ENCODE peak calls at places on chromosome 17, in ten cellular contexts. G is NT2/D1; H is lung; B is right cardiac atrium; O is neural progenitor cell; A is CD8-positive, alpha-beta memory T cell; E is SK-N-SH; M is CD4-positive, alpha-beta memory T cell; K is mesenchymal stem cell; C is colonic mucosa. L is an unnamed sample. For H3K4me1, the result is how much of the 10 kb centered on the place peaks cover.

GRCh38 chr17:41523787-41524186 is 4.3 kb downstream of the KRT19 start:
- DNase-seq in G (no peak), H (no peak), B (no peak), O (no peak), A (no peak), E (peak), M (no peak), K (no peak), C (no peak), L (no peak)

GRCh38 chr17:79850571-79851460 is 11.6 kb upstream of the CBX4 start:
- DNase-seq in G (no peak), H (no peak), B (no peak), O (no peak), A (no peak), E (no peak), M (no peak), K (peak), C (no peak), L (no peak)

GRCh38 chr17:50514936-50515702 is 6.9 kb downstream of the MYCBPAP start:
- DNase-seq in G (peak), H (no peak), B (peak), O (peak), A (no peak), E (no peak), M (no peak), K (no peak), C (no peak), L (no peak)

GRCh38 chr17:752620-753219 is 656 bp upstream of the GEMIN4 start:
- DNase-seq in G (no peak), H (peak), B (peak), O (peak), A (no peak), E (peak), M (no peak), K (peak), C (peak), L (no peak)

GRCh38 chr17:8124350-8125195 is 667 bp upstream of the HES7 start:
- DNase-seq in G (no peak), H (no peak), B (peak), O (peak), A (peak), E (no peak), M (peak), K (peak), C (no peak), L (no peak)

GRCh38 chr17:79009397-79010303 is at the start of gene CANT1:
- DNase-seq in G (peak), H (peak), B (peak), O (peak), A (peak), E (peak), M (peak), K (peak), C (peak), L (peak)

GRCh38 chr17:327296-327695 is 25.3 kb downstream of the RPH3AL start:
- DNase-seq in G (no peak), H (no peak), B (no peak), O (no peak), A (no peak), E (no peak), M (no peak), K (no peak), C (no peak), L (no peak)

GRCh38 chr17:32971171-32971570 is 20.5 kb upstream of the SPACA3 start:
- DNase-seq in G (no peak), H (peak), B (no peak), O (no peak), A (no peak), E (no peak), M (no peak), K (peak), C (no peak), L (no peak)

GRCh38 chr17:2227025-2227699 is 76.4 kb downstream of the SMG6 start:
- DNase-seq in G (no peak), H (no peak), B (no peak), O (no peak), A (no peak), E (peak), M (no peak), K (no peak), C (no peak), L (no peak)

GRCh38 chr17:70050931-70051330 is 24.1 kb upstream of the KCNJ16 start:
- DNase-seq in G (no peak), H (no peak), B (no peak), O (no peak), A (no peak), E (no peak), M (no peak), K (no peak), C (no peak), L (no peak)

GRCh38 chr17:4365628-4366311 is 705 bp downstream of the UBE2G1 start:
- DNase-seq in G (no peak), H (peak), B (peak), O (peak), A (no peak), E (peak), M (no peak), K (peak), C (peak), L (peak)

GRCh38 chr17:38727661-38728220 is 2.4 kb upstream of the CISD3 start:
- DNase-seq in G (no peak), H (no peak), B (no peak), O (no peak), A (no peak), E (no peak), M (peak), K (no peak), C (no peak), L (peak)

GRCh38 chr17:81917565-81918332 is at the start of gene SIRT7:
- DNase-seq in G (peak), H (peak), B (peak), O (peak), A (peak), E (peak), M (peak), K (peak), C (peak), L (peak)

GRCh38 chr17:74213897-74214386 is 571 bp downstream of the TTYH2 start:
- DNase-seq in G (no peak), H (no peak), B (peak), O (peak), A (no peak), E (no peak), M (no peak), K (no peak), C (peak), L (no peak)

GRCh38 chr17:17819561-17819995 is 17.2 kb downstream of the SREBF1 start:
- DNase-seq in G (no peak), H (peak), B (peak), O (no peak), A (peak), E (peak), M (peak), K (peak), C (peak), L (peak)

GRCh38 chr17:82882715-82883446 is 43.1 kb upstream of the ZNF750 start:
- DNase-seq in G (no peak), H (peak), B (peak), O (no peak), A (peak), E (no peak), M (peak), K (no peak), C (peak), L (peak)

GRCh38 chr17:33967608-33968349 is 287.3 kb upstream of the CCL2 start:
- DNase-seq in G (no peak), H (no peak), B (no peak), O (no peak), A (no peak), E (no peak), M (no peak), K (no peak), C (no peak), L (no peak)

GRCh38 chr17:42537826-42538451 is 1.9 kb downstream of the NAGLU start:
- DNase-seq in G (no peak), H (no peak), B (peak), O (no peak), A (no peak), E (no peak), M (no peak), K (no peak), C (no peak), L (no peak)

GRCh38 chr17:8153550-8153956 is 1.3 kb upstream of the PER1 start:
- DNase-seq in G (no peak), H (peak), B (peak), O (peak), A (peak), E (no peak), M (peak), K (peak), C (peak), L (no peak)

GRCh38 chr17:21301593-21302550 is 17.4 kb downstream of the MAP2K3 start:
- DNase-seq in G (no peak), H (no peak), B (peak), O (no peak), A (no peak), E (peak), M (no peak), K (no peak), C (no peak), L (no peak)

GRCh38 chr17:50090071-50090470 is 5.1 kb upstream of the PDK2 start:
- DNase-seq in G (no peak), H (no peak), B (no peak), O (no peak), A (no peak), E (no peak), M (no peak), K (no peak), C (no peak), L (no peak)

GRCh38 chr17:28145348-28145747 is 102.9 kb downstream of the NLK start:
- DNase-seq in G (no peak), H (no peak), B (no peak), O (no peak), A (no peak), E (no peak), M (no peak), K (peak), C (no peak), L (no peak)

GRCh38 chr17:68780561-68780960 is 174.6 kb downstream of the ABCA8 start:
- DNase-seq in G (no peak), H (no peak), B (no peak), O (no peak), A (no peak), E (no peak), M (no peak), K (no peak), C (no peak), L (no peak)

GRCh38 chr17:50767030-50767429 is 288 bp downstream of the ANKRD40CL start:
- DNase-seq in G (no peak), H (no peak), B (no peak), O (no peak), A (no peak), E (no peak), M (no peak), K (no peak), C (peak), L (no peak)

GRCh38 chr17:17702821-17703607 is 21.8 kb downstream of the RAI1 start:
- DNase-seq in G (no peak), H (no peak), B (peak), O (no peak), A (no peak), E (no peak), M (no peak), K (peak), C (no peak), L (no peak)

GRCh38 chr17:81995463-81996231 is 18.2 kb downstream of the ASPSCR1 start:
- DNase-seq in G (no peak), H (no peak), B (no peak), O (no peak), A (no peak), E (no peak), M (no peak), K (no peak), C (no peak), L (no peak)

GRCh38 chr17:31373150-31374082 is 18.1 kb upstream of the RAB11FIP4 start:
- DNase-seq in G (no peak), H (no peak), B (no peak), O (peak), A (peak), E (no peak), M (peak), K (peak), C (no peak), L (no peak)

GRCh38 chr17:27502526-27503324 is 46.5 kb downstream of the KSR1 start:
- DNase-seq in G (no peak), H (no peak), B (peak), O (no peak), A (no peak), E (no peak), M (no peak), K (peak), C (no peak), L (no peak)

GRCh38 chr17:56165017-56165720 is 11.9 kb downstream of the ANKFN1 start:
- DNase-seq in G (no peak), H (no peak), B (no peak), O (no peak), A (no peak), E (no peak), M (no peak), K (no peak), C (no peak), L (no peak)

GRCh38 chr17:61456688-61457225 is 4.5 kb downstream of the TBX4 start:
- DNase-seq in G (no peak), H (no peak), B (no peak), O (peak), A (no peak), E (no peak), M (no peak), K (no peak), C (no peak), L (no peak)

GRCh38 chr17:44965491-44966234 is 2.4 kb downstream of the C1QL1 start:
- DNase-seq in G (no peak), H (no peak), B (no peak), O (no peak), A (no peak), E (no peak), M (no peak), K (no peak), C (no peak), L (no peak)

GRCh38 chr17:28226563-28226962 is 92.4 kb upstream of the TMEM97 start:
- DNase-seq in G (no peak), H (no peak), B (no peak), O (no peak), A (no peak), E (no peak), M (no peak), K (no peak), C (no peak), L (no peak)

DNA sequence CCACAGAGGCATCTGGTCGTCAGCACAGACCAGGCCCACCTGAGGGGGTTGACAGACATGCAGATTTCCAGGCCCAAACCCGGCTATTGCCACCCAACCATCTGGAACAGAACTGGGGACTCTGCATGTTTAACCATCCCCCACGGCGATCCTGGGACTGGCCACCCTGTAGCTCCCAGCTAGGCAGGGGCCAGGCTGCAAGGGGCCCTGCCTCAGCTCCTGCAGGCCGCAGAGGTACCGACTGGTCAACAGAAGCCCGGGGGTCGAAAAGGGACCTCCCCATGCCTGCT is 223.5 kb upstream of the TNRC6C start:
- DNase-seq in G (no peak), H (no peak), B (peak), O (no peak), A (no peak), E (peak), M (no peak), K (no peak), C (no peak), L (no peak)
- H3K4me1 ChIP-seq in G (under half), H (under half), B (under half), O (half or more), A (under half), E (under half), M (under half), K (under half), C (under half), L (under half)

GRCh38 chr17:48047741-48048320 is 328 bp upstream of the NFE2L1 start:
- DNase-seq in G (peak), H (peak), B (peak), O (peak), A (peak), E (peak), M (peak), K (peak), C (peak), L (peak)
- H3K4me1 ChIP-seq in G (under half), H (under half), B (under half), O (under half), A (half or more), E (under half), M (half or more), K (under half), C (under half), L (under half)

DNA sequence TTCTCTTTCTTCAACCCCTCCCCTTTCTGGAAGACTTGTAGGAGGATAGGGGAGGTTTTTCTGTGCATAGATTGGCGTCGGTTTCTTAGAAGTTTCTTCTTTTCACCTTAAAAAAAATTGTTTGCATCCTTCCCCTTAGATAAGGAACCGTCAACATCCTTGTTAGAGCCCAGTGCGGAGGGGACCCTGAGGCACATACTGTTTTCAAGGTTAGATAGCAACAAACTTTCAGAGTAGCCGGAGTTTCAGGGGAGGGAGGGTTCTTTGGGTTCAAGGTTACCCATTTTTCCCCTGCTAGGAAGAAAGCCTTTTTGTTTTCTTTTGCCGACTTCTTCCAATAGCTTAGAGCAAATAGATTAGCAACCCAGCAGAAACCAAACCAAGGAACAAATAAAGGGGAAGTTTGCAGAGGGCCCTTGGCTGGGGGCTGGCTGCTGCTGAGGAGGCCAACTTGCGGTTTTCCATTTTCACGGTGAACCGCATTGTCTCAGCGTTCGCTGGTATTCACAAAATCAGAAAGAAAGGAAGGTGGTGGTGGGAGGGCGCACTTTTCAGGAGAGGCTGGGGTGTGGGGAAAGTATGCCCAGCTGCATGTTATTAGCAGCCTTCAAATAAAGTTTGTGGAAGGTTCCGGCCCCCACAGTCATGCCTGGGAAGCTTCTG is 28.8 kb downstream of the MSI2 start:
- DNase-seq in G (peak), H (no peak), B (no peak), O (peak), A (peak), E (no peak), M (peak), K (no peak), C (no peak), L (peak)
- H3K4me1 ChIP-seq in G (under half), H (under half), B (under half), O (half or more), A (half or more), E (under half), M (half or more), K (under half), C (under half), L (under half)

GRCh38 chr17:39756376-39757079 is 18.8 kb downstream of the GRB7 start:
- DNase-seq in G (no peak), H (no peak), B (no peak), O (no peak), A (no peak), E (no peak), M (no peak), K (no peak), C (no peak), L (no peak)
- H3K4me1 ChIP-seq in G (under half), H (under half), B (under half), O (under half), A (half or more), E (under half), M (half or more), K (under half), C (under half), L (under half)

GRCh38 chr17:76549215-76549518 is 9.3 kb downstream of the PRCD start:
- DNase-seq in G (no peak), H (no peak), B (no peak), O (no peak), A (no peak), E (no peak), M (no peak), K (no peak), C (no peak), L (no peak)
- H3K4me1 ChIP-seq in G (under half), H (under half), B (under half), O (under half), A (under half), E (under half), M (under half), K (under half), C (under half), L (under half)

GRCh38 chr17:75319818-75320691 is 30.8 kb upstream of the SLC25A19 start:
- DNase-seq in G (no peak), H (no peak), B (no peak), O (no peak), A (no peak), E (no peak), M (no peak), K (peak), C (no peak), L (no peak)
- H3K4me1 ChIP-seq in G (under half), H (under half), B (under half), O (under half), A (under half), E (under half), M (under half), K (under half), C (under half), L (under half)

L was measured in effector memory CD4-positive, alpha-beta T cell.